ENCODE peak calls at places on chromosomes 7 and 10, in four cellular contexts. T, W, B and G are unnamed samples.

GRCh38 chr10:13894412-13895093 is 307.8 kb downstream of the PRPF18 start:
- DNase-seq in W (no peak), T (no peak), B (no peak), G (no peak)

GRCh38 chr10:51663086-51663485 is 36.3 kb downstream of the CSTF2T start:
- DNase-seq in T (no peak), W (no peak), B (no peak), G (no peak)

GRCh38 chr10:63935705-63936104 is 414.5 kb downstream of the REEP3 start:
- DNase-seq in T (peak), B (no peak), W (no peak), G (no peak)

GRCh38 chr7:108358553-108358952 is 97.7 kb downstream of the NRCAM start:
- DNase-seq in T (no peak), B (peak), W (no peak), G (no peak)

GRCh38 chr7:22255342-22255741 is 101.6 kb downstream of the RAPGEF5 start:
- DNase-seq in T (no peak), B (peak), W (no peak), G (no peak)

GRCh38 chr7:45161842-45162241 is 4.3 kb downstream of the RAMP3 start:
- DNase-seq in B (no peak), W (no peak), T (no peak), G (no peak)

GRCh38 chr10:123132576-123133477 is 2.9 kb upstream of the HMX3 start:
- DNase-seq in W (peak), B (peak), T (peak), G (peak)

GRCh38 chr7:143882611-143883078 is 19.3 kb downstream of the TCAF1 start:
- DNase-seq in W (no peak), T (no peak), B (peak), G (no peak)

GRCh38 chr10:129971381-129972144 is 7.5 kb upstream of the EBF3 start:
- DNase-seq in W (no peak), T (peak), B (peak), G (no peak)